ENCODE peak calls at places on chromosomes 4 and X, in ten cellular contexts. Q, I, C, A, J, W, D, B, Y and X are unnamed samples. For H3K4me1, the result is how much of the 10 kb centered on the place peaks cover.

GRCh38 chr4:186844059-186844681 is 120.5 kb upstream of the FAT1 start:
- DNase-seq in I (peak), Q (peak), Y (no peak), A (no peak), W (peak), D (peak), J (peak), B (no peak), C (no peak), X (peak)

GRCh38 chr4:22932326-22932725 is 239.6 kb downstream of the GBA3 start:
- DNase-seq in B (no peak), A (no peak), C (no peak), W (no peak), Y (no peak), I (no peak), Q (no peak), D (peak), J (no peak), X (no peak)

GRCh38 chrX:19659929-19660328 is 144.6 kb upstream of the MAP3K15 start:
- DNase-seq in Q (no peak), D (no peak), W (no peak), A (no peak), Y (no peak), C (no peak), J (no peak), B (no peak), I (no peak), X (no peak)

GRCh38 chr4:2244947-2245786 is 3.2 kb upstream of the HAUS3 start:
- DNase-seq in B (no peak), C (no peak), D (no peak), J (no peak), W (no peak), A (no peak), I (no peak), Y (no peak), Q (no peak), X (no peak)

GRCh38 chrX:70476934-70477733 is 32.5 kb downstream of the DLG3 start:
- DNase-seq in I (peak), Y (no peak), C (no peak), A (no peak), D (peak), B (no peak), Q (peak), J (peak), W (peak), X (no peak)

GRCh38 chrX:153494541-153495361 is at the start of gene BGN:
- DNase-seq in Y (peak), J (peak), A (no peak), D (peak), B (no peak), W (no peak), I (no peak), C (peak), Q (peak), X (peak)

GRCh38 chr4:69640289-69640688 is 847 bp upstream of the UGT2A2 start:
- DNase-seq in D (no peak), B (no peak), Y (no peak), Q (no peak), A (no peak), C (no peak), J (no peak), W (no peak), I (no peak), X (no peak)

GRCh38 chrX:139692506-139692849 is 15.5 kb downstream of the MCF2 start:
- DNase-seq in I (no peak), B (no peak), Y (no peak), W (no peak), A (no peak), C (no peak), Q (no peak), D (no peak), J (no peak), X (peak)

GRCh38 chr4:108008721-108009120 is 19.0 kb downstream of the HADH start:
- DNase-seq in I (no peak), C (no peak), J (peak), Y (no peak), W (no peak), D (no peak), A (no peak), B (no peak), Q (no peak), X (no peak)

GRCh38 chr4:159983080-159983479 is 880.2 kb downstream of the RAPGEF2 start:
- DNase-seq in I (no peak), D (no peak), Y (no peak), C (no peak), W (no peak), Q (no peak), A (no peak), J (no peak), B (no peak), X (no peak)

GRCh38 chr4:139144161-139144859 is 32.7 kb downstream of the ELF2 start:
- DNase-seq in I (peak), J (peak), W (peak), B (no peak), C (no peak), Q (peak), D (peak), Y (peak), A (no peak), X (peak)

GRCh38 chr4:6116696-6117285 is 83.6 kb downstream of the JAKMIP1 start:
- DNase-seq in C (peak), D (no peak), W (no peak), J (no peak), I (no peak), B (no peak), Y (no peak), A (no peak), Q (no peak), X (no peak)

GRCh38 chr4:164396439-164396838 is 357.5 kb upstream of the SMIM31 start:
- DNase-seq in W (no peak), Y (no peak), A (no peak), I (no peak), Q (no peak), D (no peak), B (no peak), C (no peak), J (no peak), X (no peak)

GRCh38 chr4:75831856-75832405 is 70.3 kb downstream of the PPEF2 start:
- DNase-seq in B (no peak), D (no peak), Q (no peak), Y (no peak), W (peak), C (no peak), I (no peak), A (no peak), J (no peak), X (no peak)

GRCh38 chr4:138655970-138656369 is 359.6 kb upstream of the NOCT start:
- DNase-seq in Q (no peak), Y (no peak), A (no peak), D (no peak), C (no peak), J (no peak), B (no peak), W (no peak), I (no peak), X (no peak)

GRCh38 chr4:41134581-41134980 is 79.8 kb downstream of the APBB2 start:
- DNase-seq in Y (no peak), C (no peak), J (no peak), B (no peak), A (no peak), W (no peak), Q (no peak), I (no peak), D (no peak), X (no peak)

GRCh38 chr4:102299302-102299701 is 46.0 kb downstream of the SLC39A8 start:
- DNase-seq in A (no peak), I (no peak), W (no peak), C (no peak), D (no peak), B (no peak), Q (no peak), Y (no peak), J (no peak), X (no peak)
- H3K27ac ChIP-seq in A (no peak), I (no peak), W (no peak), C (no peak), D (no peak), B (no peak), Q (no peak), Y (no peak), J (no peak), X (no peak)

GRCh38 chrX:154748712-154749339 is 2.1 kb downstream of the GAB3 start:
- DNase-seq in W (peak), B (no peak), Y (peak), I (peak), C (no peak), Q (peak), D (no peak), A (no peak), J (peak), X (peak)

GRCh38 chrX:154751121-154751668 is 318 bp upstream of the GAB3 start:
- DNase-seq in B (no peak), W (no peak), C (no peak), I (no peak), Y (peak), Q (no peak), A (no peak), J (no peak), D (peak), X (peak)

GRCh38 chrX:154749856-154750255 is 1.0 kb downstream of the GAB3 start:
- DNase-seq in D (no peak), J (no peak), W (no peak), C (no peak), I (no peak), A (no peak), Y (no peak), Q (no peak), B (no peak), X (no peak)

GRCh38 chrX:154751669-154752271 is 893 bp upstream of the GAB3 start:
- DNase-seq in D (no peak), A (no peak), I (no peak), Q (no peak), J (no peak), B (no peak), W (no peak), Y (peak), C (no peak), X (no peak)

GRCh38 chrX:154750301-154751120 is at the start of gene GAB3:
- DNase-seq in I (peak), J (peak), Y (peak), W (no peak), A (no peak), Q (no peak), C (peak), D (peak), B (no peak), X (peak)
- H3K4me1 ChIP-seq in I (under half), J (under half), Y (under half), W (under half), A (under half), Q (under half), C (under half), D (under half), B (under half), X (under half)

DNA sequence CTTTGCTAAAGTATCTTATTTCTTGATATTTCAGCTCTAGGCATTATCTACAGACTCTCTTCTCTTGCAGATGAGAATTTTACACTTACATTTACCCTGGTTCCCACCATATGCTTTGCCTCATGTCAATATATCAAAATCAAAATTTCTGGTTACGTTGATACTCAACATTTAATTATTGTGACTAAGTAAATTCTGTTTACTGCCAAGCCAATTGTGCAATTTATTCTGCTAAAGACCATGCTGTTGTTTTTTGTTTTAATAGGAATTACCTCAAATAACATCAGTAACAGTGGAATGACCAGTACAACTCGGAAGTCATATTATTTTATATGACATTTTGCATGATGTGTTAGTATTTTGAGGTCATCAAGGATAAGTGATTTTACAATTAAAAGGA is 125.5 kb downstream of the IL15 start:
- DNase-seq in W (no peak), I (no peak), Q (no peak), Y (no peak), B (no peak), J (no peak), A (no peak), D (no peak), C (no peak), X (no peak)
- H3K27ac ChIP-seq in W (no peak), I (no peak), Q (no peak), Y (no peak), B (no peak), J (no peak), A (no peak), D (no peak), C (no peak), X (no peak)

GRCh38 chr4:87053802-87054767 is 119.3 kb downstream of the AFF1 start:
- DNase-seq in Q (no peak), B (no peak), I (no peak), A (no peak), D (no peak), W (no peak), J (no peak), C (no peak), Y (no peak), X (no peak)

GRCh38 chr4:87053064-87053693 is 118.4 kb downstream of the AFF1 start:
- DNase-seq in A (no peak), I (no peak), Q (no peak), B (no peak), C (no peak), Y (no peak), W (no peak), D (no peak), J (peak), X (no peak)

GRCh38 chr4:87054900-87055299 is 120.1 kb downstream of the AFF1 start:
- DNase-seq in B (no peak), Y (no peak), D (no peak), C (no peak), I (no peak), W (no peak), A (no peak), Q (no peak), J (no peak), X (no peak)

GRCh38 chr4:87056884-87057283 is 122.1 kb downstream of the AFF1 start:
- DNase-seq in D (no peak), A (no peak), B (no peak), J (no peak), Y (no peak), Q (no peak), W (no peak), I (peak), C (no peak), X (no peak)

GRCh38 chr4:87055340-87055739 is 120.5 kb downstream of the AFF1 start:
- DNase-seq in C (no peak), W (no peak), Y (no peak), B (no peak), Q (no peak), J (no peak), D (no peak), I (no peak), A (no peak), X (no peak)
- H3K4me1 ChIP-seq in C (under half), W (under half), Y (half or more), B (under half), Q (under half), J (under half), D (under half), I (under half), A (under half), X (under half)

GRCh38 chr4:88411491-88412101 is 32.9 kb downstream of the HERC6 start:
- DNase-seq in Q (no peak), D (no peak), C (no peak), I (no peak), W (no peak), J (no peak), Y (no peak), A (no peak), B (peak), X (no peak)
- H3K27ac ChIP-seq in Q (no peak), D (no peak), C (no peak), I (no peak), W (no peak), J (no peak), Y (no peak), A (no peak), B (no peak), X (no peak)

DNA sequence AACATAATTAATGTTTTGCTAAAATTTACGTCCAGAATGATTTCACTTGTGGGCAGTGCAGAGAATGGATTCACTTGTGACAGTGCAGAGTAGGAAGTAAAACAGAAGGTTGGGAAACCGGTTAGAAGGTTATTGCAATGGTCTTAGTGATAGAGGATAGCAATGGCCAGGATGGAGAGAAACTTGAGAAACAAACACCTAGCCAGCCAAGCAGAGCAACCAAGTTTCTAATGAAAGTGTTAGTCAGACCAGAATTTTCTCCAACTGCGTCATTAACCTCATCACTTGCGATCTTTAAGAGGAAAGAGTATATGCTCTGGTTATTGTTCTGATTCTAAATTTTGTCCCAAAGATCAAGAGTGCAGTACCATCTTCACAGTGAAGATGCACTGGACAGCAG is 50.0 kb upstream of the TBC1D9 start:
- DNase-seq in D (no peak), B (peak), I (no peak), Y (no peak), C (no peak), A (no peak), W (no peak), J (no peak), Q (no peak), X (no peak)
- H3K4me1 ChIP-seq in D (under half), B (under half), I (under half), Y (under half), C (under half), A (under half), W (under half), J (under half), Q (under half), X (under half)

GRCh38 chrX:112470551-112470950 is 209.2 kb downstream of the LHFPL1 start:
- DNase-seq in D (no peak), A (no peak), Y (no peak), J (no peak), B (no peak), C (no peak), I (no peak), Q (no peak), W (no peak), X (no peak)

GRCh38 chrX:112477653-112478052 is 202.1 kb downstream of the LHFPL1 start:
- DNase-seq in J (no peak), D (no peak), A (no peak), W (no peak), Q (no peak), Y (no peak), I (no peak), B (no peak), C (no peak), X (no peak)

DNA sequence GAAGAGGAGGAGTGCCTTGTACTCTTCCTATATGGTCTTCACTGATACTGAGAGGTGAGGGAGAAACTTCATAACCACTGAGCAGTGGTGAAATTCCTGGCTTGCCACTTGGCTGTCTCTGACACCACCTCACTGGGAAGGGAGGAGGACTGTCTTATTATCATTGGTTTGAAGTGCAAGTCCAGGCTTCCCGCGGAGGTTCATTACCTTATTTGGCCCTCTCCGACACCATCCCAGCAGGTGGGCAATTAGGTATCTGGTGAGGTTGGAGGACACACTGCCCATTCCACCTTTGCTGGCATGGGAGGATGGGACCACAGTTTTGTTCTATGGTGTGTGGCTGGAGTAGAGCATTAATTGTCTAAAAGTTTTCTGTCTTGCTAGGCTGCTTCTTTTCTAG is 206.1 kb downstream of the LHFPL1 start:
- DNase-seq in D (peak), B (no peak), Q (no peak), W (no peak), Y (no peak), A (no peak), I (no peak), J (no peak), C (no peak), X (no peak)
- H3K27ac ChIP-seq in D (no peak), B (no peak), Q (no peak), W (no peak), Y (no peak), A (no peak), I (no peak), J (no peak), C (no peak), X (no peak)

DNA sequence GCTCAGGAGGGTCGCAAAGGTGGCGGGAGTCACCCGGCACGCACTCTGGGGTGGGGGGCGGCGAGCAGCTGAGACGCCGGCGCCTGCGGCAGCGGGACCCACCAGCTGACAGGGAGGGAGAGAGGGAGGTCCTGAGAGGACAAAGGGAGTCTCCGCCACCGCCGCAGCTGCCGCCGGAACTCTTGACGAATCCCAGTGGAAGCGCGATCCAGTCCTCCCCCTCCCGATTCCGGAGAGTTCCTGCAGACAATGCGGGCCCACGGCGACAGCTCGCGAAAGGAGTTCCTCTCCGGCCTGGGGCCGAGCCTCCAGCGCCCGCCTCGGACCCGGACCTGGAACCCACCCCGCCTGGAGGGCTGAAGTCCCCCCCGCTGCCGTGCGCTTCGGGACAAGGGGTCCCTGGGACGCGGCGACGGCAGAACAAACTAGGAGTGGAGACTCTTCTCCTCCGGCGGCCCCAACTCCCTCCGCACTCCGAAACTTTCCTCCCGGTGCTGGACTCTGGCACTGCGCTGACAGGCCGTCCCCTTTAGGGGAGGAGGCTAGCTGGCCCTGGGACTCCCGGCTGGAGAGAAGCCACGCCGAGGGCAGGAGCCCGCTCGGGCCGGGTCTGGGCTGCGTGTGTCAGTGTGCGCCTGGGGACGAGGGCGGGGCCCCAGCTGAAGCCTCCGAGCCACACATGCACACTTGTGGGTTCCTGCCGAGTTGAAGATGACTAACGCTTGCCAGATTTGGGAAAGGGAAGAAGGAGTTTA is at the start of gene ANTXR2:
- DNase-seq in Y (peak), B (no peak), J (peak), W (peak), C (peak), I (peak), D (peak), Q (peak), A (peak), X (peak)
- H3K4me1 ChIP-seq in Y (under half), B (under half), J (under half), W (under half), C (under half), I (under half), D (under half), Q (under half), A (under half), X (under half)

GRCh38 chr4:169030575-169030982 is 20.5 kb upstream of the CBR4 start:
- DNase-seq in C (no peak), W (no peak), Q (no peak), Y (no peak), A (no peak), J (peak), D (no peak), I (no peak), B (no peak), X (no peak)

GRCh38 chr4:169032883-169033645 is 23.0 kb upstream of the CBR4 start:
- DNase-seq in A (no peak), Y (no peak), W (no peak), I (no peak), B (no peak), C (no peak), D (no peak), Q (no peak), J (no peak), X (no peak)

GRCh38 chr4:169031392-169031791 is 21.3 kb upstream of the CBR4 start:
- DNase-seq in B (no peak), J (no peak), Q (no peak), Y (no peak), W (no peak), I (no peak), C (no peak), D (no peak), A (no peak), X (no peak)

GRCh38 chr4:169032194-169032593 is 22.1 kb upstream of the CBR4 start:
- DNase-seq in B (no peak), J (no peak), Q (no peak), I (no peak), C (no peak), A (no peak), D (no peak), W (no peak), Y (no peak), X (no peak)

GRCh38 chr4:169033660-169034059 is 23.6 kb upstream of the CBR4 start:
- DNase-seq in Y (no peak), Q (no peak), J (no peak), I (no peak), C (no peak), D (no peak), B (no peak), A (no peak), W (no peak), X (no peak)
- H3K27ac ChIP-seq in Y (no peak), Q (no peak), J (no peak), I (no peak), C (no peak), D (no peak), B (no peak), A (no peak), W (no peak), X (no peak)